ENCODE peak calls at places on chromosome 22, in ten cellular contexts. B is NCI-H1417; T is cardiac septum; O is T-helper 2 cell; C is GM12865; R is T1000; L is CD4-positive, alpha-beta T cell; H is CD8-positive, alpha-beta memory T cell; J is fibroblast of mammary gland; Q is A549. U is an unnamed sample.

GRCh38 chr22:20221421-20222340 is 46.4 kb downstream of the RTN4R start:
- DNase-seq in L (no peak), T (no peak), C (no peak), R (no peak), Q (no peak), J (no peak), O (no peak), H (no peak), B (no peak), U (no peak)

GRCh38 chr22:24101966-24102365 is 79.3 kb upstream of the SUSD2 start:
- DNase-seq in C (no peak), B (no peak), J (no peak), Q (no peak), L (no peak), T (peak; percentile 73), O (no peak), R (no peak), H (no peak), U (no peak)

GRCh38 chr22:49229483-49230193 is 598.0 kb downstream of the BRD1 start:
- DNase-seq in R (no peak), O (no peak), H (no peak), T (peak; percentile 56), J (no peak), L (no peak), Q (no peak), B (no peak), C (no peak), U (no peak)

GRCh38 chr22:22348127-22348814 is 103.7 kb downstream of the VPREB1 start:
- DNase-seq in T (no peak), O (no peak), Q (peak; percentile 7), J (no peak), L (no peak), B (no peak), R (no peak), H (no peak), C (peak; percentile 61), U (peak; percentile 7)

GRCh38 chr22:46077669-46078099 is 72.6 kb upstream of the PPARA start:
- DNase-seq in B (no peak), C (no peak), Q (no peak), H (no peak), J (no peak), L (no peak), R (no peak), O (no peak), T (peak; percentile 33), U (no peak)

GRCh38 chr22:27308513-27308912 is 493.0 kb downstream of the MN1 start:
- DNase-seq in J (no peak), L (no peak), B (no peak), C (no peak), H (no peak), T (no peak), R (no peak), Q (no peak), O (no peak), U (no peak)

GRCh38 chr22:30116362-30117117 is 36.3 kb downstream of the HORMAD2 start:
- DNase-seq in J (peak; percentile 70), T (no peak), L (no peak), O (no peak), C (no peak), B (no peak), Q (no peak), H (no peak), R (no peak), U (peak; percentile 92)

GRCh38 chr22:22682807-22683667 is 38.6 kb downstream of the GGTLC2 start:
- DNase-seq in J (peak; percentile 63), H (no peak), T (no peak), B (no peak), Q (peak; percentile 24), O (no peak), C (no peak), L (no peak), R (no peak), U (no peak)

GRCh38 chr22:19840955-19841640 is 13.6 kb downstream of the GNB1L start:
- DNase-seq in L (no peak), J (no peak), H (no peak), T (no peak), B (no peak), Q (no peak), O (no peak), C (no peak), R (no peak), U (no peak)

GRCh38 chr22:19066531-19067271 is 55.5 kb downstream of the DGCR2 start:
- DNase-seq in O (no peak), R (no peak), C (no peak), T (peak; percentile 67), J (peak; percentile 75), Q (no peak), L (no peak), B (no peak), H (no peak), U (peak; percentile 69)

GRCh38 chr22:25069758-25070461 is 117.4 kb downstream of the KIAA1671 start:
- DNase-seq in R (no peak), B (peak; percentile 11), C (no peak), Q (no peak), L (peak; percentile 33), T (no peak), O (peak; percentile 74), J (no peak), H (peak; percentile 46), U (no peak)

GRCh38 chr22:30246962-30247376 is 410 bp upstream of the LIF start:
- DNase-seq in J (no peak), O (no peak), L (no peak), T (no peak), C (no peak), Q (no peak), H (no peak), B (no peak), R (no peak), U (no peak)

GRCh38 chr22:37214431-37215025 is 2.3 kb upstream of the SSTR3 start:
- DNase-seq in H (no peak), J (no peak), B (no peak), Q (no peak), O (no peak), C (no peak), L (no peak), T (no peak), R (no peak), U (no peak)

GRCh38 chr22:44181912-44182590 is 1.3 kb downstream of the PARVG start:
- DNase-seq in Q (no peak), H (no peak), T (no peak), L (no peak), O (peak; percentile 39), C (peak; percentile 51), B (no peak), R (no peak), J (no peak), U (no peak)

GRCh38 chr22:40030757-40031092 is 36.0 kb downstream of the FAM83F start:
- DNase-seq in Q (no peak), R (no peak), B (no peak), T (no peak), L (no peak), J (no peak), O (peak; percentile 76), H (no peak), C (no peak), U (no peak)

GRCh38 chr22:48187272-48187855 is 1424.9 kb downstream of the TBC1D22A start:
- DNase-seq in C (no peak), O (no peak), L (no peak), B (no peak), J (no peak), Q (no peak), T (no peak), H (no peak), R (no peak), U (no peak)

GRCh38 chr22:40231618-40232313 is 54.0 kb downstream of the TNRC6B start:
- DNase-seq in L (no peak), C (no peak), J (no peak), T (no peak), R (no peak), O (no peak), Q (no peak), B (no peak), H (no peak), U (no peak)

GRCh38 chr22:19559324-19559811 is 35.2 kb upstream of the CLDN5 start:
- DNase-seq in T (peak; percentile 72), R (no peak), C (no peak), B (no peak), Q (no peak), O (no peak), L (no peak), J (no peak), H (no peak), U (peak; percentile 35)

GRCh38 chr22:29870574-29870973 is 12.4 kb upstream of the MTMR3 start:
- DNase-seq in C (no peak), O (peak; percentile 65), R (no peak), T (no peak), Q (no peak), H (peak; percentile 6), B (no peak), J (no peak), L (no peak), U (peak; percentile 91)

GRCh38 chr22:45268958-45269844 is 15.5 kb upstream of the UPK3A start:
- DNase-seq in R (peak; percentile 75), O (peak; percentile 78), L (peak; percentile 90), J (peak; percentile 52), B (peak; percentile 65), T (peak; percentile 95), H (peak; percentile 88), Q (peak; percentile 68), C (peak; percentile 88), U (peak; percentile 17)

GRCh38 chr22:27686534-27686933 is 115.0 kb downstream of the MN1 start:
- DNase-seq in J (peak; percentile 64), O (no peak), H (no peak), R (no peak), B (no peak), T (peak; percentile 93), Q (peak; percentile 85), L (no peak), C (no peak), U (no peak)

GRCh38 chr22:25482091-25482760 is 82.2 kb upstream of the GRK3 start:
- DNase-seq in H (no peak), T (no peak), R (no peak), Q (no peak), O (no peak), J (no peak), C (no peak), L (no peak), B (no peak), U (no peak)

GRCh38 chr22:27372969-27373670 is 428.4 kb downstream of the MN1 start:
- DNase-seq in R (no peak), J (no peak), C (peak; percentile 1), O (no peak), T (no peak), H (no peak), Q (no peak), L (no peak), B (peak; percentile 1), U (peak; percentile 68)

GRCh38 chr22:39234157-39234793 is 10.5 kb downstream of the PDGFB start:
- DNase-seq in Q (no peak), C (peak; percentile 18), T (peak; percentile 87), L (no peak), O (no peak), H (no peak), R (no peak), B (no peak), J (no peak), U (no peak)

GRCh38 chr22:23068096-23068831 is 2.1 kb upstream of the GNAZ start:
- DNase-seq in Q (no peak), L (no peak), C (no peak), O (no peak), T (peak; percentile 67), R (no peak), H (no peak), J (no peak), B (no peak), U (no peak)

GRCh38 chr22:37303821-37304274 is 21.5 kb downstream of the CYTH4 start:
- DNase-seq in T (no peak), L (no peak), Q (peak; percentile 67), C (no peak), J (peak; percentile 94), O (peak; percentile 64), B (no peak), R (peak; percentile 57), H (no peak), U (peak; percentile 93)